ENCODE peak calls at places on chromosomes 7 and 10, in seven cellular contexts. I is heart right ventricle, U is GM12878, F is HuH-7.5, A is A172, G is Calu3, Y is IMR-90. X is an unnamed sample.

GRCh38 chr7:49577576-49577975 is 195.9 kb upstream of the VWC2 start:
- DNase-seq in U (no peak), I (no peak), A (no peak), G (no peak), Y (no peak), F (no peak), X (no peak)

GRCh38 chr10:71156436-71156835 is 55.9 kb upstream of the UNC5B start:
- DNase-seq in F (no peak), G (no peak), A (peak), I (no peak), Y (no peak), U (no peak), X (no peak)

GRCh38 chr7:85341973-85342372 is 155.1 kb upstream of the SEMA3D start:
- DNase-seq in A (no peak), G (no peak), F (no peak), Y (no peak), I (no peak), U (no peak), X (no peak)

GRCh38 chr10:91626936-91627335 is 5.9 kb downstream of the PPP1R3C start:
- DNase-seq in Y (no peak), G (no peak), F (no peak), I (no peak), U (no peak), A (no peak), X (no peak)

GRCh38 chr7:11005202-11005601 is 31.5 kb downstream of the PHF14 start:
- DNase-seq in F (no peak), U (no peak), G (no peak), I (no peak), A (no peak), Y (no peak), X (no peak)

GRCh38 chr10:76397210-76397881 is 965.9 kb downstream of the LRMDA start:
- DNase-seq in G (no peak), I (peak), A (peak), F (no peak), U (no peak), Y (no peak), X (no peak)

GRCh38 chr10:66881814-66882213 is 44.0 kb upstream of the LRRTM3 start:
- DNase-seq in U (no peak), Y (no peak), F (no peak), A (no peak), G (no peak), I (peak), X (no peak)

GRCh38 chr10:132641966-132642731 is 104.6 kb downstream of the INPP5A start:
- DNase-seq in U (no peak), I (no peak), G (no peak), F (no peak), A (no peak), Y (no peak), X (no peak)

GRCh38 chr7:86963599-86964230 is 95.7 kb downstream of the ELAPOR2 start:
- DNase-seq in Y (no peak), I (no peak), F (no peak), U (no peak), G (no peak), A (no peak), X (no peak)

GRCh38 chr10:73585223-73585784 is 5.8 kb downstream of the USP54 start:
- DNase-seq in F (no peak), A (no peak), I (no peak), Y (peak), G (no peak), U (no peak), X (no peak)

GRCh38 chr10:112967200-112967599 is 17.2 kb downstream of the TCF7L2 start:
- DNase-seq in I (no peak), Y (peak), F (no peak), U (no peak), G (no peak), A (peak), X (no peak)

GRCh38 chr7:123823898-123824753 is 20.8 kb upstream of the HYAL4 start:
- DNase-seq in U (peak), A (no peak), G (no peak), I (no peak), Y (no peak), F (no peak), X (no peak)

GRCh38 chr10:70381491-70382421 is 669 bp downstream of the LRRC20 start:
- DNase-seq in A (no peak), Y (peak), I (peak), G (peak), U (no peak), F (peak), X (peak)

GRCh38 chr7:120521761-120522737 is 249.1 kb downstream of the KCND2 start:
- DNase-seq in I (no peak), G (no peak), U (no peak), F (no peak), Y (no peak), A (no peak), X (no peak)

GRCh38 chr10:79098596-79099015 is 29.8 kb downstream of the ZMIZ1 start:
- DNase-seq in A (no peak), Y (peak), U (peak), G (no peak), F (no peak), I (no peak), X (no peak)

GRCh38 chr7:10973942-10974716 is 457 bp downstream of the PHF14 start:
- DNase-seq in G (peak), I (no peak), F (peak), A (peak), U (no peak), Y (peak), X (no peak)

GRCh38 chr10:71716406-71716805 is 3.2 kb downstream of the C10orf105 start:
- DNase-seq in Y (no peak), U (no peak), A (no peak), I (no peak), G (no peak), F (no peak), X (no peak)

GRCh38 chr7:124783271-124783670 is 17.7 kb upstream of the GPR37 start:
- DNase-seq in G (no peak), U (no peak), F (no peak), A (no peak), I (no peak), Y (no peak), X (no peak)

GRCh38 chr10:36647540-36647939 is 477.9 kb upstream of the ANKRD30A start:
- DNase-seq in G (no peak), U (no peak), F (no peak), Y (no peak), I (no peak), A (no peak), X (no peak)

GRCh38 chr7:36058020-36058592 is 94.9 kb upstream of the EEPD1 start:
- DNase-seq in A (no peak), I (no peak), Y (no peak), G (no peak), U (no peak), F (no peak), X (no peak)

GRCh38 chr10:26507441-26507840 is 69.3 kb downstream of the APBB1IP start:
- DNase-seq in I (no peak), Y (no peak), U (no peak), A (no peak), G (no peak), F (no peak), X (no peak)

GRCh38 chr10:22611425-22612111 is 102.8 kb downstream of the PIP4K2A start:
- DNase-seq in A (no peak), Y (no peak), F (no peak), U (peak), I (no peak), G (no peak), X (no peak)

GRCh38 chr7:70116244-70116643 is 518.0 kb downstream of the AUTS2 start:
- DNase-seq in F (no peak), U (no peak), G (no peak), I (no peak), A (no peak), Y (no peak), X (no peak)

GRCh38 chr7:47719675-47720074 is 137.8 kb upstream of the TNS3 start:
- DNase-seq in F (no peak), I (no peak), A (no peak), Y (no peak), U (no peak), G (no peak), X (no peak)

X was measured in D721Med.